ENCODE peak calls at places on chromosomes 6 and 20, in four cellular contexts. U is HEK293T, S is MM.1S, F is cardiac fibroblast. N is an unnamed sample.

GRCh38 chr20:7195704-7196103 is 428.2 kb downstream of the BMP2 start:
- DNase-seq in U (no peak), S (no peak), F (peak), N (peak)

GRCh38 chr6:74356385-74356784 is 660.4 kb downstream of the CD109 start:
- DNase-seq in U (no peak), S (no peak), F (no peak), N (no peak)

GRCh38 chr20:62365814-62366369 is 1.2 kb downstream of the LAMA5 start:
- DNase-seq in U (peak), S (no peak), F (peak), N (no peak)

GRCh38 chr6:15282334-15282733 is 36.5 kb downstream of the JARID2 start:
- DNase-seq in U (no peak), S (no peak), F (no peak), N (no peak)

GRCh38 chr20:25250508-25250907 is 2.6 kb downstream of the PYGB start:
- DNase-seq in U (peak), S (no peak), F (no peak), N (no peak)

GRCh38 chr6:155171109-155171746 is 92.6 kb upstream of the CLDN20 start:
- DNase-seq in U (no peak), S (no peak), F (peak), N (peak)

GRCh38 chr6:70310063-70310694 is 7.3 kb upstream of the COL9A1 start:
- DNase-seq in U (peak), S (peak), F (peak), N (no peak)

GRCh38 chr20:23622839-23623343 is 14.9 kb downstream of the CST3 start:
- DNase-seq in U (no peak), S (no peak), F (peak), N (peak)

GRCh38 chr20:9218412-9219001 is 149.6 kb downstream of the PLCB4 start:
- DNase-seq in U (peak), S (no peak), F (peak), N (no peak)

GRCh38 chr6:159002432-159003160 is 2.6 kb upstream of the RSPH3 start:
- DNase-seq in U (no peak), S (no peak), F (peak), N (no peak)

GRCh38 chr6:84026721-84027164 is 6.8 kb upstream of the MRAP2 start:
- DNase-seq in U (no peak), S (no peak), F (no peak), N (no peak)

GRCh38 chr20:61436674-61437279 is 184.7 kb downstream of the CDH4 start:
- DNase-seq in U (no peak), S (no peak), F (peak), N (no peak)

GRCh38 chr6:24827162-24827561 is 28.4 kb upstream of the ARMH2 start:
- DNase-seq in U (no peak), S (no peak), F (no peak), N (no peak)

GRCh38 chr6:53361549-53362031 is 12.8 kb upstream of the ELOVL5 start:
- DNase-seq in U (no peak), S (no peak), F (no peak), N (no peak)

GRCh38 chr6:22575190-22575589 is 5.8 kb downstream of the HDGFL1 start:
- DNase-seq in U (no peak), S (no peak), F (no peak), N (no peak)

GRCh38 chr6:138945354-138945753 is 42.7 kb downstream of the REPS1 start:
- DNase-seq in U (peak), S (no peak), F (no peak), N (no peak)

GRCh38 chr6:54772610-54773009 is 74.0 kb upstream of the FAM83B start:
- DNase-seq in U (no peak), S (no peak), F (no peak), N (no peak)

GRCh38 chr6:144077881-144078280 is 17.5 kb downstream of the SF3B5 start:
- DNase-seq in U (no peak), S (peak), F (no peak), N (no peak)

GRCh38 chr6:5303711-5304110 is 42.4 kb downstream of the FARS2 start:
- DNase-seq in U (no peak), S (no peak), F (no peak), N (no peak)

GRCh38 chr6:44386929-44387345 is 569 bp upstream of the CDC5L start:
- DNase-seq in U (peak), S (no peak), F (no peak), N (no peak)

GRCh38 chr6:111858347-111858746 is 14.9 kb downstream of the FYN start:
- DNase-seq in U (no peak), S (no peak), F (no peak), N (no peak)

GRCh38 chr20:5118220-5119142 is 1.3 kb downstream of the PCNA start:
- DNase-seq in U (no peak), S (peak), F (no peak), N (no peak)

GRCh38 chr6:17894905-17895304 is 92.5 kb downstream of the KIF13A start:
- DNase-seq in U (no peak), S (no peak), F (no peak), N (no peak)

GRCh38 chr6:100261486-100261885 is 203.2 kb downstream of the SIM1 start:
- DNase-seq in U (no peak), S (no peak), F (no peak), N (no peak)